ENCODE peak calls at places on chromosomes 16 and 17, in four cellular contexts. One of them, this sample, is unnamed.

GRCh38 chr16:17563340-17563739 is 92.6 kb upstream of the XYLT1 start:
- DNase-seq in H9: no peak
- DNase-seq in H1: no peak
- DNase-seq in IMR-90: no peak
- DNase-seq in this sample: no peak

GRCh38 chr17:29573871-29574731 is 5.6 kb downstream of the TP53I13 start:
- DNase-seq in H9: no peak
- DNase-seq in H1: no peak
- DNase-seq in IMR-90: no peak
- DNase-seq in this sample: no peak

GRCh38 chr16:77871932-77872331 is 83.6 kb downstream of the VAT1L start:
- DNase-seq in H9: no peak
- DNase-seq in H1: no peak
- DNase-seq in IMR-90: no peak
- DNase-seq in this sample: no peak

GRCh38 chr16:81779540-81780320 is 639 bp downstream of the PLCG2 start:
- DNase-seq in H9: no peak
- DNase-seq in H1: peak
- DNase-seq in IMR-90: no peak
- DNase-seq in this sample: no peak

GRCh38 chr17:50210249-50211225 is 9.1 kb upstream of the COL1A1 start:
- DNase-seq in H9: peak
- DNase-seq in H1: peak
- DNase-seq in IMR-90: peak
- DNase-seq in this sample: peak

GRCh38 chr17:82935944-82936767 is 96.3 kb upstream of the ZNF750 start:
- DNase-seq in H9: no peak
- DNase-seq in H1: no peak
- DNase-seq in IMR-90: no peak
- DNase-seq in this sample: no peak

GRCh38 chr17:2693561-2694380 is 17.8 kb downstream of the CLUH start:
- DNase-seq in H9: no peak
- DNase-seq in H1: no peak
- DNase-seq in IMR-90: no peak
- DNase-seq in this sample: no peak

GRCh38 chr17:73750975-73751374 is 106.7 kb upstream of the SDK2 start:
- DNase-seq in H9: no peak
- DNase-seq in H1: no peak
- DNase-seq in IMR-90: no peak
- DNase-seq in this sample: peak

GRCh38 chr16:24286713-24287405 is 30.7 kb downstream of the CACNG3 start:
- DNase-seq in H9: no peak
- DNase-seq in H1: no peak
- DNase-seq in IMR-90: no peak
- DNase-seq in this sample: peak

GRCh38 chr16:50731130-50731988 is 10.5 kb upstream of the CYLD start:
- DNase-seq in H9: no peak
- DNase-seq in H1: no peak
- DNase-seq in IMR-90: no peak
- DNase-seq in this sample: no peak

GRCh38 chr16:23148513-23149266 is 562 bp downstream of the USP31 start:
- DNase-seq in H9: peak
- DNase-seq in H1: peak
- DNase-seq in IMR-90: peak
- DNase-seq in this sample: no peak

GRCh38 chr16:87615621-87616041 is 13.3 kb downstream of the JPH3 start:
- DNase-seq in H9: no peak
- DNase-seq in H1: no peak
- DNase-seq in IMR-90: no peak
- DNase-seq in this sample: no peak

GRCh38 chr17:21345236-21345635 is 30.9 kb upstream of the KCNJ12 start:
- DNase-seq in H9: no peak
- DNase-seq in H1: no peak
- DNase-seq in IMR-90: no peak
- DNase-seq in this sample: no peak

DNA sequence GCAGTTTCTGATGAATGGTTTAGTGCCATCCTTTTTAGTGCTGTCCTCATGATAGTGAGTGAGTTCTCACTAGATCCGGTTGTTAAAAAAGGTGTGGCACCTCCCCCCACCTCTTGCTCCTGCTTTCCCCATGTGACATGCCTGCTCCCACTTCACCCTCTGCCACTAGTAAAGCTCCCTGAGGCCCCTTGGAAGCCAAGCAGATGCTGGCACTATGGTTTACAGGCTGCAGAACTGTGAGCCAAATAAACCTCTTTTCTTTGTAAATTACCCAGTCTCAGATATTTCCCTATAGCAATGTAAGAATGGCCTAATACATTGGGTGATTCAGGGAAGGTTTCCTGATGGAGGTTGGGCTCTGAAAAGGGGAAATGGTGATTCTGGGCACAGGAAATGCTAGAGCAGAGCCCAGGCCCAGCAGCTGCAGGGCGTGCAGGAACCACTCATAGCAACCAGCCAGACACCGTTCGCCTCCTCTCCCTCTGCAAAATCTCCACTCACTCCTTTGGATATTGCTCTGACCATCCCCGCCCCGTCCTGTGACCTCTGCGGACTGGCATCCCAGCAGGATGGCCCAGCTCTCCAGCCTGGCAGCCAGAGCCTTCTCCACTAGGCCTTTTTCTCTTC is 2.6 kb upstream of the ADORA2B start:
- DNase-seq in H9: no peak
- DNase-seq in H1: no peak
- DNase-seq in IMR-90: no peak
- DNase-seq in this sample: no peak
- H4K5ac ChIP-seq in H9: no peak
- H4K5ac ChIP-seq in H1: no peak
- H4K5ac ChIP-seq in IMR-90: no peak
- H4K5ac ChIP-seq in this sample: no peak

GRCh38 chr17:81552244-81553017 is at the start of gene FAAP100:
- DNase-seq in H9: peak
- DNase-seq in H1: peak
- DNase-seq in IMR-90: peak
- DNase-seq in this sample: peak
- H4K5ac ChIP-seq in H9: no peak
- H4K5ac ChIP-seq in H1: peak
- H4K5ac ChIP-seq in IMR-90: peak
- H4K5ac ChIP-seq in this sample: no peak

GRCh38 chr17:32985357-32985756 is 6.3 kb upstream of the SPACA3 start:
- DNase-seq in H9: no peak
- DNase-seq in H1: no peak
- DNase-seq in IMR-90: no peak
- DNase-seq in this sample: no peak
- H4K5ac ChIP-seq in H9: no peak
- H4K5ac ChIP-seq in H1: no peak
- H4K5ac ChIP-seq in IMR-90: no peak
- H4K5ac ChIP-seq in this sample: no peak

DNA sequence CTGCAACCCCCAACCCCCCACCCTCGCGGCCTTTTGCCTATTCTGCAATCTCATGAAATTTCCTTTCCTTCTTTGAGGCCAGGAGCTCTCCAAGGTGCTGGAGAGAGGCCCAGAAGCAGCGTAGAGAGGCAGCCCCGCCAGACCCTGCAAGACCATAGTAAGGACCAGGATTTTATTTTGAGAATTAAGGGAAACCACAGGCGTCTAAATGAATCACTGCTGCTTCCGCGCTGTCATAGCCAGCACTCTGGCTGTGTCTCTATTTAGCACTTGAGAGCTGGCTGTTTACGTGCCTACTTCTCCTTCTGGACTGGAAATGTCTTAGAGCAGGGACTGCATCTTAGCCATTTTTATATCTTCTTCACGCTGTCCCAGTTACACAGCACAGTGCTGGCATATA is 37.5 kb upstream of the PIRT start:
- DNase-seq in H9: peak
- DNase-seq in H1: peak
- DNase-seq in IMR-90: no peak
- DNase-seq in this sample: peak
- H4K5ac ChIP-seq in H9: no peak
- H4K5ac ChIP-seq in H1: no peak
- H4K5ac ChIP-seq in IMR-90: no peak
- H4K5ac ChIP-seq in this sample: no peak

DNA sequence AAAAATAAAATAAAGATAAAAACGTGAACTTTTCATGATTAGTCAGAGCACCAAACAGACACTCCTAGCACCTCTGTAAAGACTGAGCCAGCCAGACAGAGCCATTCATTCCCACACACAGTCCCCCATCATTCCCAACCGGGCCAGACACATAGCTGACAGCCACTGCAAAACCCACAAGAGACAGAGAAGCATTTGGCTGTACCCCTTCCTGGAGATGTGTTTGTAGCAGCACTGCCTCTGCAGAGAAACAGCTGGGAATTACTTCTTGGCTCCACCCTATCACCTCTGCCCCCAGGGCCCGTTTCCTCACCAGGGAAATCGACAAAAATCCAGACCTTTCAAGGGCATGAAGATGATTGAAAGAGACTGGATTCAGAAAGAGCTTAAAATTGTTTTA is 46.4 kb downstream of the MYH11 start:
- DNase-seq in H9: no peak
- DNase-seq in H1: no peak
- DNase-seq in IMR-90: no peak
- DNase-seq in this sample: no peak
- H4K5ac ChIP-seq in H9: no peak
- H4K5ac ChIP-seq in H1: no peak
- H4K5ac ChIP-seq in IMR-90: no peak
- H4K5ac ChIP-seq in this sample: no peak

GRCh38 chr17:78724999-78725398 is 57.1 kb downstream of the CYTH1 start:
- DNase-seq in H9: no peak
- DNase-seq in H1: no peak
- DNase-seq in IMR-90: no peak
- DNase-seq in this sample: no peak

GRCh38 chr17:78723957-78724356 is 58.1 kb downstream of the CYTH1 start:
- DNase-seq in H9: no peak
- DNase-seq in H1: no peak
- DNase-seq in IMR-90: no peak
- DNase-seq in this sample: no peak

GRCh38 chr17:78724544-78724943 is 57.5 kb downstream of the CYTH1 start:
- DNase-seq in H9: no peak
- DNase-seq in H1: no peak
- DNase-seq in IMR-90: no peak
- DNase-seq in this sample: peak

GRCh38 chr17:78722101-78722761 is 59.8 kb downstream of the CYTH1 start:
- DNase-seq in H9: no peak
- DNase-seq in H1: no peak
- DNase-seq in IMR-90: no peak
- DNase-seq in this sample: no peak

GRCh38 chr17:78723001-78723796 is 58.9 kb downstream of the CYTH1 start:
- DNase-seq in H9: peak
- DNase-seq in H1: peak
- DNase-seq in IMR-90: peak
- DNase-seq in this sample: peak
- H4K5ac ChIP-seq in H9: no peak
- H4K5ac ChIP-seq in H1: peak
- H4K5ac ChIP-seq in IMR-90: no peak
- H4K5ac ChIP-seq in this sample: no peak

GRCh38 chr16:85537331-85537788 is 75.8 kb upstream of the GSE1 start:
- DNase-seq in H9: no peak
- DNase-seq in H1: no peak
- DNase-seq in IMR-90: no peak
- DNase-seq in this sample: no peak
- H4K5ac ChIP-seq in H9: no peak
- H4K5ac ChIP-seq in H1: no peak
- H4K5ac ChIP-seq in IMR-90: no peak
- H4K5ac ChIP-seq in this sample: no peak

GRCh38 chr16:2280981-2281542 is 13.1 kb upstream of the RNPS1 start:
- DNase-seq in H9: no peak
- DNase-seq in H1: no peak
- DNase-seq in IMR-90: no peak
- DNase-seq in this sample: no peak

GRCh38 chr16:2278272-2278608 is 10.3 kb upstream of the RNPS1 start:
- DNase-seq in H9: peak
- DNase-seq in H1: no peak
- DNase-seq in IMR-90: no peak
- DNase-seq in this sample: peak

GRCh38 chr16:2278956-2279800 is 11.3 kb upstream of the RNPS1 start:
- DNase-seq in H9: no peak
- DNase-seq in H1: no peak
- DNase-seq in IMR-90: no peak
- DNase-seq in this sample: no peak

GRCh38 chr16:2282262-2282661 is 14.3 kb upstream of the RNPS1 start:
- DNase-seq in H9: no peak
- DNase-seq in H1: no peak
- DNase-seq in IMR-90: no peak
- DNase-seq in this sample: no peak

DNA sequence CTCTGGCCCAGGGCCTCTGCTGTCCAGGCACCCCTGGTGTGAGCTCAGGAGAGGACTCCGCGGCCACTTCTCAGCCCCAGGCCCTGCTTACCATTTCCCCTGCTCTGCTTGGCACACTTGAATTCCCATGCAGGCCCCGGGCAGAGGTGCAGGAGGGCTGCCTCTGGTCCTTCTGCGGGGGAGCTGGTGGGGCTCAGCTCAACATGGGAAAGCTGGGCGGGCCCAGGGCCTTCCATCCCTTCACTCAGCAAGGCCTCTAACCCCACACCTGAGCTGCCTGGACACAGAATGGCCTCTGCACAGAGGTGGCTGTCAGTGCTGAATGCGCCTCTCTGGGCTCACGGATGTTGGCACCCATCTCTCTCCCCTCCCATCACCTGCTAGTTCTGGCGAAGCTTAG is 12.5 kb upstream of the RNPS1 start:
- DNase-seq in H9: no peak
- DNase-seq in H1: no peak
- DNase-seq in IMR-90: no peak
- DNase-seq in this sample: no peak
- H4K5ac ChIP-seq in H9: no peak
- H4K5ac ChIP-seq in H1: no peak
- H4K5ac ChIP-seq in IMR-90: no peak
- H4K5ac ChIP-seq in this sample: no peak

This sample was measured in mesendoderm.